ENCODE peak calls at places on chromosomes 3 and 15, in six cellular contexts. E is left ventricle myocardium inferior, I is tibial artery, P is cardiac muscle cell, Z is Panc1, N is HCT116. L is an unnamed sample.

GRCh38 chr3:141649871-141650270 is 88.2 kb upstream of the RNF7 start:
- DNase-seq in P (no peak), I (no peak), Z (no peak), N (no peak), E (no peak), L (no peak)

GRCh38 chr15:57655809-57656208 is 50.7 kb upstream of the POLR2M start:
- DNase-seq in Z (no peak), E (no peak), N (no peak), P (peak; percentile 10), I (no peak), L (no peak)

GRCh38 chr15:68447209-68447608 is 15.2 kb upstream of the ITGA11 start:
- DNase-seq in E (no peak), I (no peak), Z (no peak), P (no peak), N (no peak), L (no peak)

GRCh38 chr3:167976880-167977498 is 118.7 kb downstream of the GOLIM4 start:
- DNase-seq in E (no peak), N (no peak), Z (no peak), I (no peak), P (no peak), L (no peak)

GRCh38 chr15:94229591-94230365 is 1.6 kb upstream of the MCTP2 start:
- DNase-seq in E (no peak), P (no peak), I (no peak), N (no peak), Z (no peak), L (no peak)

GRCh38 chr3:46674031-46674592 is 19.4 kb downstream of the ALS2CL start:
- DNase-seq in N (no peak), P (no peak), E (peak; percentile 9), I (no peak), Z (no peak), L (no peak)

GRCh38 chr15:39598186-39598850 is 17.4 kb downstream of the THBS1 start:
- DNase-seq in E (no peak), Z (no peak), N (no peak), I (no peak), P (no peak), L (no peak)

GRCh38 chr3:133670525-133670995 is 8.8 kb upstream of the TOPBP1 start:
- DNase-seq in P (no peak), E (no peak), I (no peak), Z (no peak), N (no peak), L (no peak)

GRCh38 chr3:185082829-185083228 is 70.0 kb downstream of the C3orf70 start:
- DNase-seq in N (no peak), P (no peak), Z (no peak), I (no peak), E (no peak), L (no peak)

GRCh38 chr3:192916455-192917257 is 1.0 kb downstream of the MB21D2 start:
- DNase-seq in P (peak; percentile 78), I (peak; percentile 69), N (no peak), E (peak; percentile 77), Z (no peak), L (no peak)

GRCh38 chr3:186487037-186487436 is 57.1 kb downstream of the CRYGS start:
- DNase-seq in N (no peak), Z (no peak), P (no peak), I (no peak), E (no peak), L (no peak)

GRCh38 chr3:119697394-119697793 is 5.4 kb upstream of the CFAP91 start:
- DNase-seq in Z (no peak), P (no peak), N (no peak), E (no peak), I (no peak), L (no peak)

GRCh38 chr15:61243984-61244593 is 15.0 kb upstream of the RORA start:
- DNase-seq in P (no peak), I (no peak), Z (no peak), E (no peak), N (no peak), L (no peak)

GRCh38 chr3:175608351-175608750 is 749.2 kb downstream of the NAALADL2 start:
- DNase-seq in E (no peak), Z (no peak), N (no peak), P (no peak), I (no peak), L (no peak)

GRCh38 chr3:124952456-124952855 is 17.9 kb upstream of the MUC13 start:
- DNase-seq in I (no peak), N (no peak), Z (no peak), P (no peak), E (no peak), L (no peak)

GRCh38 chr15:99250494-99251435 is 516 bp upstream of the LRRC28 start:
- DNase-seq in P (peak; percentile 100), Z (peak; percentile 99), E (peak; percentile 98), N (peak; percentile 97), I (peak; percentile 99), L (peak; percentile 98)

GRCh38 chr3:52228266-52228665 is 2.8 kb upstream of the TLR9 start:
- DNase-seq in N (no peak), P (no peak), Z (no peak), I (no peak), E (no peak), L (no peak)

GRCh38 chr15:65856821-65857455 is 12.4 kb upstream of the RAB11A start:
- DNase-seq in Z (no peak), I (peak; percentile 75), N (peak; percentile 59), P (peak; percentile 72), E (peak; percentile 47), L (no peak)

GRCh38 chr3:171813897-171814460 is 3.7 kb upstream of the PLD1 start:
- DNase-seq in P (no peak), N (no peak), E (no peak), Z (no peak), I (peak; percentile 68), L (no peak)

GRCh38 chr3:31247850-31248618 is 284.7 kb upstream of the STT3B start:
- DNase-seq in Z (no peak), N (peak; percentile 6), P (no peak), E (no peak), I (no peak), L (no peak)

GRCh38 chr15:68733666-68734065 is 87.0 kb downstream of the ANP32A start:
- DNase-seq in I (no peak), P (no peak), Z (no peak), E (no peak), N (no peak), L (no peak)

GRCh38 chr3:111577798-111578685 is 17.1 kb downstream of the ZBED2 start:
- DNase-seq in E (no peak), P (peak; percentile 44), Z (no peak), I (no peak), N (peak; percentile 69), L (peak; percentile 11)

GRCh38 chr15:66570327-66570726 is 4.5 kb upstream of the LCTL start:
- DNase-seq in E (no peak), I (no peak), Z (no peak), P (no peak), N (no peak), L (no peak)

GRCh38 chr3:138948371-138949001 is 1.5 kb downstream of the FOXL2NB start:
- DNase-seq in P (no peak), I (no peak), E (no peak), Z (no peak), N (no peak), L (no peak)

GRCh38 chr15:92810418-92811138 is 89.5 kb upstream of the CHD2 start:
- DNase-seq in E (peak; percentile 83), I (peak; percentile 87), Z (no peak), P (peak; percentile 56), N (no peak), L (no peak)

GRCh38 chr15:29969587-29970401 is 113.0 kb upstream of the GOLGA8J start:
- DNase-seq in Z (no peak), I (no peak), P (no peak), N (no peak), E (no peak), L (no peak)

GRCh38 chr3:46729038-46729437 is 11.4 kb upstream of the PRSS50 start:
- DNase-seq in I (no peak), E (no peak), P (no peak), N (no peak), Z (no peak), L (no peak)

GRCh38 chr3:160707187-160707789 is 30.3 kb downstream of the ARL14 start:
- DNase-seq in P (peak; percentile 65), E (no peak), N (peak; percentile 37), Z (peak; percentile 38), I (no peak), L (no peak)

GRCh38 chr3:163218336-163218735 is 1721.7 kb downstream of the OTOL1 start:
- DNase-seq in Z (no peak), P (no peak), E (no peak), I (no peak), N (no peak), L (no peak)

GRCh38 chr15:29067949-29068348 is 182.2 kb downstream of the APBA2 start:
- DNase-seq in Z (no peak), P (no peak), I (no peak), E (no peak), N (no peak), L (no peak)

GRCh38 chr3:29176501-29176900 is 104.4 kb upstream of the RBMS3 start:
- DNase-seq in I (no peak), P (no peak), N (no peak), E (no peak), Z (no peak), L (no peak)

GRCh38 chr3:98885851-98886250 is 15.6 kb downstream of the DCBLD2 start:
- DNase-seq in E (no peak), Z (no peak), P (no peak), I (no peak), N (no peak), L (no peak)
- H3K36me3 ChIP-seq in E (peaks cover 2% of the 10 kb centered on the region), Z (no peaks in the 10 kb centered on the region), P (no peaks in the 10 kb centered on the region), I (no peaks in the 10 kb centered on the region), N (peaks cover 12% of the 10 kb centered on the region), L (no peaks in the 10 kb centered on the region)

GRCh38 chr3:114417265-114417664 is 123.4 kb downstream of the TIGIT start:
- DNase-seq in I (no peak), N (no peak), Z (no peak), E (no peak), P (no peak), L (no peak)
- H3K27ac ChIP-seq in I (no peak overlapping the region), N (no peak overlapping the region), Z (no peak overlapping the region), E (peak overlapping the region; percentile 75), P (no peak overlapping the region), L (no peak overlapping the region)

GRCh38 chr3:11808231-11808630 is 38.5 kb downstream of the TAMM41 start:
- DNase-seq in N (no peak), P (no peak), Z (no peak), I (no peak), E (no peak), L (no peak)
- H3K36me3 ChIP-seq in N (peaks cover 16% of the 10 kb centered on the region), P (peaks cover 33% of the 10 kb centered on the region), Z (no peaks in the 10 kb centered on the region), I (peaks cover 12% of the 10 kb centered on the region), E (peaks cover 56% of the 10 kb centered on the region), L (no peaks in the 10 kb centered on the region)

DNA sequence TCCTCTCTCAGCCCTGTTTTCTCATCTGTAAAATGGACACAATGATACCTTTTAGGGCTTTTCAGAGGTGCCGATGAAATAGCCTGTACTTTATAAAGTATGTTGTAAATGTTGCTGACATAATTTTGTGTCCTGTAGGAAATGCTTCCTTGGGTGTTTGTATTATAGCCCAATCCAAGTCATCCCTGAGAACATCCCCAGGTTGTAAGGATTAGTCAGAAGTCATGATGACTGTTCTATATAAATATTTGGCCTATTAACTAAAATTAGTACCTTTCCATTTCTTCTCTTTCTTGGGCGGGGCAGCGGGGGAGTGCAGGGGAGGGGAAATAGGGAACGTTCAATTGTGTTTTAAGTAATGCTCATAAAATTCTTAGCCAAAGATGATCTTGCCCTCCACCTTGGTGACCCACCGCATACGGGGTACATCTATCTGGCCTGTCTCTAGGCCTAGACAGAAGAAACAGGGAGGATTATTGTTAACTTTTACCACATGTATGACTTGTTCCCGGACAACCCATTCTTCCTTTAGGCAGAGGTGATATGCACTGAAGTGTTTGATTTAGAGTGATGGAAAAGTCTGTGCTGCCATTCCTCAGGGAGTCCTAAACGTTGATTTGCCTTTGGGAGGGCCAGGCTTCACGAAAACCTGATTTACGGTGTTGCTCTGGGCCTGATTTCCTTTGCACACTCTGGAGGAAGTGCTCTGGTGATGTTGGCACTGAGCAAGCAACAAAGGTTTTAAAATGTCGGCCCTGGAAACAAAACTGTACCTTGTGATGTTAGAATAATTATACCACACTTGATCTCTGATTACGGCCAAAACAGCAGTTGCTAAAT is 120.5 kb downstream of the VGLL4 start:
- DNase-seq in Z (no peak), I (no peak), P (no peak), E (no peak), N (no peak), L (no peak)
- H3K27ac ChIP-seq in Z (peak overlapping the region; percentile 52), I (peak overlapping the region; percentile 62), P (no peak overlapping the region), E (peak overlapping the region; percentile 12), N (no peak overlapping the region), L (no peak overlapping the region)

L was measured in iPS DF 6.9.